ENCODE peak calls at places on chromosomes 13 and 19, in six cellular contexts. K, R, O, H, B and T are unnamed samples.

GRCh38 chr19:41997121-41997850 is 3.3 kb upstream of the ATP1A3 start:
- DNase-seq in K (no peak), R (peak), H (peak), B (peak), O (no peak), T (peak)

GRCh38 chr19:4987286-4987685 is 18.4 kb downstream of the KDM4B start:
- DNase-seq in R (no peak), B (no peak), O (no peak), H (no peak), K (no peak), T (no peak)

GRCh38 chr19:35853038-35853756 is 893 bp upstream of the NPHS1 start:
- DNase-seq in K (no peak), O (no peak), R (no peak), H (no peak), B (no peak), T (no peak)

GRCh38 chr19:862529-863304 is 3.3 kb downstream of the CFD start:
- DNase-seq in R (peak), K (peak), H (no peak), O (peak), B (peak), T (no peak)

GRCh38 chr19:54464624-54465266 is 1.2 kb upstream of the LENG9 start:
- DNase-seq in K (peak), B (peak), H (peak), O (peak), R (peak), T (peak)

GRCh38 chr13:32426981-32427851 is 714 bp downstream of the N4BP2L1 start:
- DNase-seq in O (no peak), B (no peak), H (no peak), K (peak), R (peak), T (peak)

GRCh38 chr19:51663650-51664049 is 17.0 kb upstream of the SIGLEC14 start:
- DNase-seq in B (no peak), R (no peak), H (no peak), O (no peak), K (no peak), T (no peak)

GRCh38 chr13:109959903-109960302 is 173.5 kb upstream of the IRS2 start:
- DNase-seq in K (no peak), R (no peak), H (no peak), B (no peak), O (no peak), T (no peak)

GRCh38 chr19:11881151-11881800 is 6.3 kb upstream of the ZNF69 start:
- DNase-seq in B (peak), H (peak), K (peak), R (peak), O (peak), T (peak)

GRCh38 chr13:100443998-100444328 is 144.6 kb downstream of the GGACT start:
- DNase-seq in B (no peak), O (no peak), K (no peak), R (peak), H (no peak), T (no peak)

GRCh38 chr13:91368676-91369425 is 21.4 kb downstream of the MIR17HG start:
- DNase-seq in R (peak), B (no peak), K (no peak), H (no peak), O (no peak), T (no peak)

GRCh38 chr19:3131168-3131567 is 4.7 kb upstream of the GNA15 start:
- DNase-seq in O (no peak), B (no peak), R (no peak), H (no peak), K (no peak), T (no peak)

GRCh38 chr19:10929402-10929794 is 787 bp downstream of the TIMM29 start:
- DNase-seq in O (no peak), R (no peak), K (no peak), B (no peak), H (no peak), T (no peak)